ENCODE peak calls at places on chromosome 9, in five cellular contexts. A, T, C, R and M are unnamed samples.

GRCh38 chr9:7879551-7880245 is 80.1 kb upstream of the DMAC1 start:
- DNase-seq in C (no peak), T (no peak), A (no peak), R (no peak), M (no peak)

GRCh38 chr9:15553528-15553898 is 670 bp downstream of the CCDC171 start:
- DNase-seq in R (no peak), C (no peak), A (no peak), T (no peak), M (no peak)

GRCh38 chr9:107044872-107045271 is 181.9 kb downstream of the ZNF462 start:
- DNase-seq in T (no peak), A (no peak), C (no peak), R (no peak), M (no peak)

GRCh38 chr9:122807271-122807900 is 7.5 kb downstream of the OR1K1 start:
- DNase-seq in T (no peak), A (peak), R (no peak), C (no peak), M (no peak)

GRCh38 chr9:105912868-105913516 is 218.7 kb downstream of the TMEM38B start:
- DNase-seq in C (no peak), T (no peak), A (no peak), R (no peak), M (no peak)

GRCh38 chr9:124242331-124243194 is 15.2 kb upstream of the NEK6 start:
- DNase-seq in A (no peak), R (no peak), T (no peak), C (no peak), M (no peak)

GRCh38 chr9:109417585-109418544 is 80.2 kb downstream of the PTPN3 start:
- DNase-seq in T (no peak), R (no peak), C (no peak), A (no peak), M (no peak)

GRCh38 chr9:115691097-115691496 is 462.5 kb upstream of the PAPPA start:
- DNase-seq in T (no peak), R (no peak), C (peak), A (peak), M (peak)

GRCh38 chr9:109098221-109098959 is 21.4 kb downstream of the TMEM245 start:
- DNase-seq in R (no peak), A (peak), C (no peak), T (no peak), M (no peak)

GRCh38 chr9:35490155-35490909 is 421 bp downstream of the RUSC2 start:
- DNase-seq in R (peak), C (no peak), T (no peak), A (no peak), M (no peak)

GRCh38 chr9:33170464-33171156 is 3.5 kb upstream of the B4GALT1 start:
- DNase-seq in C (no peak), R (no peak), T (peak), A (no peak), M (no peak)

GRCh38 chr9:1051286-1052118 is 1.3 kb downstream of the DMRT2 start:
- DNase-seq in A (no peak), R (peak), C (no peak), T (peak), M (no peak)

GRCh38 chr9:131511880-131512279 is 9.2 kb downstream of the POMT1 start:
- DNase-seq in C (no peak), R (no peak), T (no peak), A (no peak), M (no peak)

GRCh38 chr9:111975709-111976108 is 79.1 kb downstream of the UGCG start:
- DNase-seq in T (peak), C (no peak), A (no peak), R (peak), M (no peak)

GRCh38 chr9:130756460-130757152 is 63.0 kb downstream of the EXOSC2 start:
- DNase-seq in T (no peak), R (no peak), A (no peak), C (no peak), M (no peak)

GRCh38 chr9:110750272-110750671 is 81.7 kb downstream of the MUSK start:
- DNase-seq in C (no peak), T (no peak), R (no peak), A (no peak), M (no peak)

GRCh38 chr9:112433715-112434392 is 52.8 kb upstream of the KIAA1958 start:
- DNase-seq in C (no peak), A (no peak), T (no peak), R (no peak), M (no peak)

GRCh38 chr9:34310205-34310604 is 18.9 kb downstream of the KIF24 start:
- DNase-seq in A (no peak), C (no peak), R (no peak), T (no peak), M (no peak)

GRCh38 chr9:109751253-109751652 is 28.7 kb upstream of the PALM2AKAP2 start:
- DNase-seq in R (no peak), A (peak), T (no peak), C (peak), M (no peak)

GRCh38 chr9:129352157-129352870 is 174.3 kb upstream of the IER5L start:
- DNase-seq in A (no peak), R (no peak), C (no peak), T (no peak), M (no peak)
- H3K4me3 ChIP-seq in A (peak), R (peak), C (peak), T (peak), M (peak)

GRCh38 chr9:29798599-29798998 is 2225.3 kb upstream of the C9orf72 start:
- DNase-seq in C (no peak), T (no peak), A (no peak), R (no peak), M (no peak)
- TF ChIP-seq CTCF in C (no peak), T (no peak), A (no peak), R (no peak), M (no peak)

GRCh38 chr9:91362212-91362611 is 494 bp upstream of the AUH start:
- DNase-seq in T (no peak), R (no peak), A (no peak), C (no peak), M (no peak)
- H3K4me3 ChIP-seq in T (peak), R (peak), A (peak), C (peak), M (peak)

GRCh38 chr9:4762889-4763521 is 22.0 kb upstream of the AK3 start:
- DNase-seq in R (no peak), C (no peak), A (no peak), T (no peak), M (no peak)
- TF ChIP-seq CTCF in R (no peak), C (no peak), A (no peak), T (no peak), M (no peak)

DNA sequence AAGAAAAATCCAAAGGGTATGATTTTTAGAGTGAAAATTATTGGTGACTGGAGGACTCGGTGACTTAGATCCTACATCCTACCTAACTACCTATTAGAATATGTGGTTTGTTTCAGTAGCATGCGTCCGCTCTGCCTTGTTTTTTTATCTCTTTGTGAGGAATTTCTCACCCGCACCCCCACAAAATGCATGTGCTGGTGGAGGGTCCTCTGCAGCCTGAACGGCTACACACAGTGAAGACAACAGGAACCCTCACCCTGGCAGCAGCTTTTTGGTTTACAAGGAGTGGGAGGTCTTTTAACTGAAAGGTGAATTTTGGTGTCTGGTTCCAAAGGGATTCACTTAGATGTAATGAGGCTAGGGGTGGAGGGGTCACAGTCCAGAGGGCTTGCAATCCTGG is 115.5 kb downstream of the GNA14 start:
- DNase-seq in C (no peak), T (no peak), R (no peak), A (no peak), M (no peak)
- H3K4me3 ChIP-seq in C (no peak), T (no peak), R (no peak), A (no peak), M (no peak)

DNA sequence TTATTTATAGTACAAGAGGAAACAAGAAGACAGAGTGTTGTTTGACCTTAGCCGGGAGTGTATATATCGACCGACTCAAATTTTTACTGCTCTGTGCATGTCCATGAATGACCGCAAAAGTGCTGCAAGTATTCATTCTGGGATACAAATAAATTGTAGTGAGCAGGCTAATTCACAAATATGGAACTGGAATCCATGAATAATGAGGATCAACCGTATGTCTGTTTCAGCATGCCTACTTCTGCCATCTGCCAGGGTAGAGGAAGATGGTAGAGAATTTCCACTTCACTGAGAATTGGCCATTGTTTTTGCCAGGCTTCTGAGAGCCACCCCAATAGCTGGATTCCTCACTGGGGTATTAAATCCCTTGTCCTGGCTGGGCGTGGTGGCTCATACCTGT is 8.5 kb upstream of the RALGPS1 start:
- DNase-seq in T (no peak), C (no peak), A (no peak), R (no peak), M (no peak)
- TF ChIP-seq CTCF in T (no peak), C (no peak), A (no peak), R (no peak), M (no peak)